ENCODE peak calls at places on chromosome 20, in four cellular contexts. R, Q, Z and L are unnamed samples.
A peak's percentile ranks its signal among the peaks of the same experiment; 100 is the strongest.

GRCh38 chr20:11890331-11891080 is 27.2 kb upstream of the BTBD3 start:
- DNase-seq in Z (peak; percentile 21), Q (peak; percentile 82), R (peak; percentile 96), L (peak; percentile 96)

GRCh38 chr20:46954490-46955038 is 59.9 kb downstream of the EYA2 start:
- DNase-seq in Q (no peak), Z (no peak), R (no peak), L (no peak)

GRCh38 chr20:43953919-43954617 is 39.4 kb downstream of the TOX2 start:
- DNase-seq in R (no peak), Z (no peak), Q (no peak), L (no peak)

GRCh38 chr20:4730782-4731181 is 9.1 kb downstream of the PRND start:
- DNase-seq in Q (no peak), Z (no peak), R (no peak), L (no peak)

GRCh38 chr20:10414982-10415650 is 18.9 kb downstream of the MKKS start:
- DNase-seq in R (no peak), Z (no peak), Q (no peak), L (peak; percentile 31)

GRCh38 chr20:59468831-59469230 is 135.5 kb upstream of the PHACTR3 start:
- DNase-seq in Q (no peak), Z (no peak), R (no peak), L (no peak)

GRCh38 chr20:59823860-59824259 is 109.6 kb downstream of the SYCP2 start:
- DNase-seq in R (peak; percentile 6), Q (no peak), Z (no peak), L (no peak)

GRCh38 chr20:52096117-52096516 is 95.5 kb downstream of the ZFP64 start:
- DNase-seq in R (no peak), Q (no peak), Z (no peak), L (no peak)

GRCh38 chr20:50510706-50511401 is 671 bp downstream of the PTPN1 start:
- DNase-seq in R (no peak), Z (no peak), Q (peak; percentile 44), L (no peak)

GRCh38 chr20:58433759-58434158 is 44.7 kb downstream of the VAPB start:
- DNase-seq in Z (no peak), R (no peak), Q (peak; percentile 50), L (no peak)

GRCh38 chr20:35776513-35777101 is 4.8 kb downstream of the PHF20 start:
- DNase-seq in R (peak; percentile 42), Z (no peak), Q (peak; percentile 87), L (no peak)

GRCh38 chr20:15919118-15919517 is 654.1 kb downstream of the KIF16B start:
- DNase-seq in R (no peak), Z (no peak), Q (no peak), L (no peak)

GRCh38 chr20:20837574-20838021 is 125.2 kb upstream of the RALGAPA2 start:
- DNase-seq in Q (peak; percentile 51), Z (no peak), R (peak; percentile 63), L (peak; percentile 68)

GRCh38 chr20:36919715-36920333 is 31.7 kb downstream of the SAMHD1 start:
- DNase-seq in Z (peak; percentile 13), Q (peak; percentile 71), R (peak; percentile 63), L (no peak)

GRCh38 chr20:53748821-53749402 is 155.3 kb upstream of the ZNF217 start:
- DNase-seq in Z (no peak), Q (no peak), R (no peak), L (no peak)

GRCh38 chr20:39378781-39379180 is 416.6 kb downstream of the DHX35 start:
- DNase-seq in Z (no peak), R (no peak), Q (no peak), L (no peak)

GRCh38 chr20:11995750-11996567 is 78.3 kb downstream of the BTBD3 start:
- DNase-seq in R (no peak), Q (no peak), Z (no peak), L (no peak)

GRCh38 chr20:24640686-24641085 is 171.3 kb downstream of the SYNDIG1 start:
- DNase-seq in Q (no peak), R (no peak), Z (no peak), L (no peak)

GRCh38 chr20:24638546-24639166 is 169.2 kb downstream of the SYNDIG1 start:
- DNase-seq in Q (no peak), R (no peak), Z (no peak), L (no peak)

GRCh38 chr20:24637941-24638340 is 168.5 kb downstream of the SYNDIG1 start:
- DNase-seq in Q (no peak), R (no peak), Z (no peak), L (no peak)

GRCh38 chr20:24640276-24640675 is 170.8 kb downstream of the SYNDIG1 start:
- DNase-seq in Z (no peak), R (no peak), Q (no peak), L (no peak)

DNA sequence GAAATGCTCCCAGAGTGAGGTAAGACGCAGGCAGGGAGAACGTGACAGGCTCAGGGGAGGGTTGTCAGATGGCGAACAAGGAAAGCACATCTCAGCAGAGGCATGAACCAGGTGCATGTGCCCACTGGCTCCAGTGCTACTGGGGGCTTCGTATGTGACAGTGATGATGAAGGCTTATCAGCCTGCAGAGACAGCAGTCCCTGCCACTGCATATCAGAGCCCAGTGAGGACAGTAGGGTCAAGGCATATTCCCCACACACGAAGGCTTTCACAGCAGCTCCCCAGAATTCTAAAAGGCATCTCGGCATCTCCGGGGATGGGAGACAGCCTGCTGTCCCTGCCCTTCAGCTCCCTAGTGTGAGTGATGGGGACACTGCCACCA is 169.7 kb downstream of the SYNDIG1 start:
- DNase-seq in Z (no peak), Q (no peak), R (no peak), L (no peak)
- TF ChIP-seq USF1 in Z (no peak), Q (no peak), R (no peak), L (no peak)

DNA sequence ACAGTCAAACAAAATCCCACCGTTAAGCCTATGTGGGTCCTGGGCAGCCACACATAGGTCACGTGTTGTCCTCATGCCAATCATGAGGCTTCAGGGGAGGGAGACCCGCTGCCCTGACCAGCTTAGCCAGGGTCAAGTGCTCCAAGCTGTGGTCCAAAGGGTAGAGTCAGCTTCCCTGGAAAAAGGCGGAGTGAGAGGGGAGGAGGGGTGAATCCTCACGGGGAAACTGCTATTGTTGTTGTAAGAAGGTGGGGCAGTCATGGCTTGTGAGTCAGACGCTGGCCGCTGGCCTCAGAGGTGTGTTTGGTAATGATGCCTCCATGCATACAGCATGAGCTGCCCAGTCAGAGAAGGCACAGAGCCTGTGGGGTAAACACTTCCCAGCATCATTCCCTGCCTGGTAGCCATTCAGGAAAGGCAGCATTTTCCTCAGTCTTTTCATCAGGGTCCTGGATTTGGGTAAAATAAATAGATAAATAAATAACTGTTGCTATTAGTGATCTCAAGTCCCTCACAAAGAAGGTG is 8.7 kb downstream of the CST3 start:
- DNase-seq in R (no peak), Q (peak; percentile 13), Z (no peak), L (no peak)
- TF ChIP-seq USF1 in R (no peak), Q (peak; percentile 67), Z (no peak), L (no peak)

GRCh38 chr20:62876441-62876825 is 14.8 kb upstream of the TCFL5 start:
- DNase-seq in R (peak; percentile 31), Q (no peak), Z (no peak), L (no peak)

GRCh38 chr20:62876826-62877728 is 15.5 kb upstream of the TCFL5 start:
- DNase-seq in R (peak; percentile 32), Z (no peak), Q (no peak), L (peak; percentile 51)

GRCh38 chr20:62880147-62880934 is 18.7 kb upstream of the TCFL5 start:
- DNase-seq in Z (no peak), Q (no peak), R (no peak), L (no peak)

GRCh38 chr20:62879275-62880146 is 17.9 kb upstream of the TCFL5 start:
- DNase-seq in Q (no peak), R (no peak), Z (no peak), L (peak; percentile 66)

DNA sequence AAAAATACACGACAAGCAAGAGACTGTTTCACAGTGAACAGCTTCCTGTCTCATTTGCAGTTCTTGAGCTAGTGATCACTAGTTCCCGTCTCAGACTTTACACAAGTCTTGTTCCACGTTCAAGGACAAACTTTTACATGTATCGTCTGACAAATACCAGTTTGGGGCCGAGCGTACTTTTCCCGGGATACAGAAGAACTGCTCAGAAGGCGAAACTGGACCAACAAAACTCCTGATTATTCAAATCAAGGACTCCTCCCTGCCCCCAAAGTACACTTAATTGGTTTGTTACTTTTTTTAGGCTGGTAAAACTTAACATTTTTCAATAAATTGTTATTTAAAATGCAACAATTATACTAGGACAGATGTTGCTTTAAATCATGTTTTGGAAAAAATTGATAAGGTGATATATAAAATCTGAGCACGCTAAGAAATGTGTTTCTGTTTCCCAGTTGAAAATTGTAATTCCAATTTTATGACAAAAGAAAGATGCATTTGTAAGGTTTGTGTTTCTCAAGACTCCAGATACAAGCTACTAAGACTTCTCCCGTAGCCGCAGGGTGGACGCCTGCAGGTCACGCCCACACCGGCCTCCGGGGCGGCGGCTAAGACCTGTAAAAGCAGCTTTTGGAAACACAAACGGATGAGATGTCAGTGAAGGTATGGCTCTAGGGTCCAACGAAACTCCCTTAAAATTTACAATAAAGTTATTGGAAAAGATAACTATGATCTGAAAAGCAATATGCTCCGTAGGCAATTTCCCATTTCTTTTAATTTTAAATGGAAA is 16.8 kb upstream of the TCFL5 start:
- DNase-seq in R (no peak), Z (no peak), Q (peak; percentile 70), L (peak; percentile 56)
- TF ChIP-seq USF1 in R (no peak), Z (no peak), Q (no peak), L (no peak)

DNA sequence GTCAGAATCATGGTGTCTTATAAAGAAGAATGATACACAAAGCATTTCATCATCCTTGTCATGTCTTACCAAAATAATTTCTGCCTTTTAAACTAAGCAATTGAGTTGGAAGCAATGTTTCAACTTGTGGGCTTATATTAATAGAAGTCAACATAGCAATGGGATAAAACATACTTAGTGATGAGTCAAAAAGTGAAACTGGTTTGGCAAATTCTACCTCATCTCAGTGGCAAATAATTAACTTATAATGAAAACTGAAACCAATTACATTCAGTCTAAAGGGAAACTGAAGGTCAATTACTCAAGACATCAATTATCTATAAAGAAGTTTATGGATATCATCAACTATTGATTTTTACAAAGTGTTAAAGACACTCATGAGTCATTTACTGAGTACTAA is 463.8 kb downstream of the BMP2 start:
- DNase-seq in R (no peak), Q (no peak), Z (no peak), L (no peak)
- TF ChIP-seq USF1 in R (no peak), Q (no peak), Z (no peak), L (no peak)

DNA sequence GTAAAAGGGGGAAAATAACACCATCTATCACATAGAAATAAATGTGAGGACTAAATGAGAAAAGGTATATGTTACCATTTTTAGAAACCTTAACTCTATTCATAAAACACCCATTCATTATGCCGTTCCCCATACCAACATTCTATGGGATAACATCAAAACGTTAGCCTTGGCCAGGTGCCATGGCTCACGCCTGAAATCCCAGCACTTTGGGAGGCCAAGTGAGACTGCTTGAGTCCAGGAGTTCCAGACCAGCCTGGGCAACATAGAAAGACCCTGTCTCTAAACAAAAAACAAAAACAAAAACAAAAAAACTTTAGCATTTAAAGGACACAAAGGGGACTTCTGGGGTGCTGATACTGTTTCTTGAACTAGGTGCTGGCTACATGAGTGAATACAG is 1.3 kb downstream of the PIGU start:
- DNase-seq in Q (peak; percentile 37), R (no peak), Z (no peak), L (no peak)
- TF ChIP-seq USF1 in Q (no peak), R (no peak), Z (no peak), L (no peak)